ENCODE peak calls at places on chromosome 22, in eight cellular contexts. One of them, this sample, is unnamed.

GRCh38 chr22:42433754-42434153 is 1.6 kb upstream of the NFAM1 start:
- DNase-seq in adrenal gland: no peak
- DNase-seq in stomach: no peak
- DNase-seq in body of pancreas: no peak
- DNase-seq in endothelial cell of umbilical vein: no peak
- DNase-seq in A549: no peak
- DNase-seq in testis: no peak
- DNase-seq in ovary: no peak
- DNase-seq in this sample: no peak

GRCh38 chr22:24333301-24333700 is 62.7 kb downstream of the SPECC1L start:
- DNase-seq in adrenal gland: no peak
- DNase-seq in stomach: no peak
- DNase-seq in body of pancreas: no peak
- DNase-seq in endothelial cell of umbilical vein: no peak
- DNase-seq in A549: no peak
- DNase-seq in testis: no peak
- DNase-seq in ovary: no peak
- DNase-seq in this sample: no peak

GRCh38 chr22:47692811-47693210 is 930.4 kb downstream of the TBC1D22A start:
- DNase-seq in adrenal gland: no peak
- DNase-seq in stomach: no peak
- DNase-seq in body of pancreas: no peak
- DNase-seq in endothelial cell of umbilical vein: no peak
- DNase-seq in A549: no peak
- DNase-seq in testis: no peak
- DNase-seq in ovary: no peak
- DNase-seq in this sample: no peak

GRCh38 chr22:22128440-22128839 is 116.1 kb upstream of the VPREB1 start:
- DNase-seq in adrenal gland: no peak
- DNase-seq in stomach: no peak
- DNase-seq in body of pancreas: no peak
- DNase-seq in endothelial cell of umbilical vein: no peak
- DNase-seq in A549: no peak
- DNase-seq in testis: no peak
- DNase-seq in ovary: no peak
- DNase-seq in this sample: no peak

GRCh38 chr22:41620646-41621098 is at the start of gene DESI1:
- DNase-seq in adrenal gland: no peak
- DNase-seq in stomach: no peak
- DNase-seq in body of pancreas: peak
- DNase-seq in endothelial cell of umbilical vein: no peak
- DNase-seq in A549: peak
- DNase-seq in testis: peak
- DNase-seq in ovary: no peak
- DNase-seq in this sample: no peak

GRCh38 chr22:48837341-48837935 is 990.2 kb downstream of the BRD1 start:
- DNase-seq in adrenal gland: no peak
- DNase-seq in stomach: no peak
- DNase-seq in body of pancreas: no peak
- DNase-seq in endothelial cell of umbilical vein: no peak
- DNase-seq in A549: no peak
- DNase-seq in testis: no peak
- DNase-seq in ovary: no peak
- DNase-seq in this sample: no peak

GRCh38 chr22:43094551-43094950 is 5.4 kb upstream of the TTLL1 start:
- DNase-seq in adrenal gland: no peak
- DNase-seq in stomach: no peak
- DNase-seq in body of pancreas: no peak
- DNase-seq in endothelial cell of umbilical vein: no peak
- DNase-seq in A549: no peak
- DNase-seq in testis: no peak
- DNase-seq in ovary: no peak
- DNase-seq in this sample: no peak

GRCh38 chr22:36580371-36580770 is 51.4 kb upstream of the EIF3D start:
- DNase-seq in adrenal gland: no peak
- DNase-seq in stomach: no peak
- DNase-seq in body of pancreas: no peak
- DNase-seq in endothelial cell of umbilical vein: no peak
- DNase-seq in A549: no peak
- DNase-seq in testis: no peak
- DNase-seq in ovary: no peak
- DNase-seq in this sample: no peak

GRCh38 chr22:33891992-33892391 is 28.3 kb downstream of the LARGE1 start:
- DNase-seq in adrenal gland: no peak
- DNase-seq in stomach: no peak
- DNase-seq in body of pancreas: no peak
- DNase-seq in endothelial cell of umbilical vein: no peak
- DNase-seq in A549: no peak
- DNase-seq in testis: no peak
- DNase-seq in ovary: no peak
- DNase-seq in this sample: no peak

GRCh38 chr22:26471522-26471921 is 12.1 kb downstream of the HPS4 start:
- DNase-seq in adrenal gland: no peak
- DNase-seq in stomach: peak
- DNase-seq in body of pancreas: no peak
- DNase-seq in endothelial cell of umbilical vein: peak
- DNase-seq in A549: peak
- DNase-seq in testis: no peak
- DNase-seq in ovary: no peak
- DNase-seq in this sample: no peak

GRCh38 chr22:45007946-45008852 is 1.6 kb downstream of the PHF21B start:
- DNase-seq in adrenal gland: peak
- DNase-seq in stomach: no peak
- DNase-seq in body of pancreas: no peak
- DNase-seq in endothelial cell of umbilical vein: peak
- DNase-seq in A549: peak
- DNase-seq in testis: peak
- DNase-seq in ovary: peak
- DNase-seq in this sample: no peak

GRCh38 chr22:17817079-17817478 is 42.8 kb upstream of the BID start:
- DNase-seq in adrenal gland: no peak
- DNase-seq in stomach: no peak
- DNase-seq in body of pancreas: no peak
- DNase-seq in endothelial cell of umbilical vein: no peak
- DNase-seq in A549: no peak
- DNase-seq in testis: no peak
- DNase-seq in ovary: no peak
- DNase-seq in this sample: no peak

DNA sequence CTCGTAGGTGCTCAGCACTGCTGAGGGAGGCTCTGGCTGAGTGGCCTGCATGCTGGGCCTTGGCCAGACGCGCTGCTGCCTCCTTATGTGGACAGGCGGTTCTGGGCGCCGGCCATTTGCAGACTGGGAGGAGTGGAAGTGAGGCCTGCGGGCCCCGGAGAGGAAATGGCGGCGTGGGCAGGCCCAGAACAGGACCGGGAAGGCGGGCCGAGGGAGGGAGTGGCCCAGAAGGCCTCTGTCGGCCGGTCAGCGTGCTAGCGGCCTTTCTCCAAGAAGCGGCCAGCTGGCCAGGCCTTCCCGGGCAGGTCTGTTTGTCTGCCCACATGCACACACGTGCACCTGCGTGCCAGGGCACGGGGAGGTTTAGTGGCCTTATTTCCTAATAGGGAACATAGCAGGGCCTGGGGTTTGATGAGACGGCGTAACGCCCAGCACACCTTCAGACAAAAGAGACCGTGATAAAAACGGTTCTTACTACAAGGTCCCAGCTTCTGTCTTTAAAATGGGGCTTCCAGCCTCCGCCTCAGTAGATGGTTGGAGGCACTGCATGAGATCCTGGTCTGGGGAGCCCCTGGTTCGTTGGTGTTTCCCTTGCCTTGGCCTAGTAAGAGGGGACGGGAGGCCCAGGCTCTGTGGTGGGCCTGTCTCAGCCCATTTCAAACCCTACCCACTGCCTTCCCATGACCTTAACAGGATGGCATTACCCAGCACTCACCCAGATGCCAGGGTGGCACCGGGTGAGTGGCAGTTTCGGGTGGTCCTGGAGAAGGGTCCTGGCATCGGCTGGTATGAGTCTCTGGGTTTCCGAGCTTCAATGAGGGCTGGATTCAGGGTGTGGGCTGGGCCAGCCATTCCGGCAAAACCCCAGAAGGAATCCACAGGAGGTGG is 65.1 kb upstream of the PPARA start:
- DNase-seq in adrenal gland: peak
- DNase-seq in stomach: peak
- DNase-seq in body of pancreas: peak
- DNase-seq in endothelial cell of umbilical vein: peak
- DNase-seq in A549: peak
- DNase-seq in testis: peak
- DNase-seq in ovary: peak
- DNase-seq in this sample: no peak
- TF ChIP-seq POLR2A in adrenal gland: no peak
- TF ChIP-seq POLR2A in stomach: no peak
- TF ChIP-seq POLR2A in body of pancreas: peak
- TF ChIP-seq POLR2A in endothelial cell of umbilical vein: peak
- TF ChIP-seq POLR2A in A549: no peak
- TF ChIP-seq POLR2A in testis: no peak
- TF ChIP-seq POLR2A in ovary: peak
- TF ChIP-seq POLR2A in this sample: no peak

GRCh38 chr22:20393705-20394476 is at the start of gene ZNF74:
- DNase-seq in adrenal gland: peak
- DNase-seq in stomach: peak
- DNase-seq in body of pancreas: peak
- DNase-seq in endothelial cell of umbilical vein: peak
- DNase-seq in A549: peak
- DNase-seq in testis: peak
- DNase-seq in ovary: peak
- DNase-seq in this sample: peak
- TF ChIP-seq POLR2A in adrenal gland: no peak
- TF ChIP-seq POLR2A in stomach: peak
- TF ChIP-seq POLR2A in body of pancreas: peak
- TF ChIP-seq POLR2A in endothelial cell of umbilical vein: peak
- TF ChIP-seq POLR2A in A549: peak
- TF ChIP-seq POLR2A in testis: no peak
- TF ChIP-seq POLR2A in ovary: peak
- TF ChIP-seq POLR2A in this sample: peak

GRCh38 chr22:29308791-29309262 is 2.4 kb downstream of the GAS2L1 start:
- DNase-seq in adrenal gland: peak
- DNase-seq in stomach: no peak
- DNase-seq in body of pancreas: no peak
- DNase-seq in endothelial cell of umbilical vein: peak
- DNase-seq in A549: no peak
- DNase-seq in testis: no peak
- DNase-seq in ovary: no peak
- DNase-seq in this sample: peak
- TF ChIP-seq POLR2A in adrenal gland: no peak
- TF ChIP-seq POLR2A in stomach: no peak
- TF ChIP-seq POLR2A in body of pancreas: no peak
- TF ChIP-seq POLR2A in endothelial cell of umbilical vein: peak
- TF ChIP-seq POLR2A in A549: no peak
- TF ChIP-seq POLR2A in testis: no peak
- TF ChIP-seq POLR2A in ovary: no peak
- TF ChIP-seq POLR2A in this sample: no peak

GRCh38 chr22:35452810-35453743 is 53.1 kb downstream of the MCM5 start:
- DNase-seq in adrenal gland: no peak
- DNase-seq in stomach: no peak
- DNase-seq in body of pancreas: no peak
- DNase-seq in endothelial cell of umbilical vein: no peak
- DNase-seq in A549: no peak
- DNase-seq in testis: no peak
- DNase-seq in ovary: no peak
- DNase-seq in this sample: no peak
- TF ChIP-seq POLR2A in adrenal gland: no peak
- TF ChIP-seq POLR2A in stomach: no peak
- TF ChIP-seq POLR2A in body of pancreas: no peak
- TF ChIP-seq POLR2A in endothelial cell of umbilical vein: no peak
- TF ChIP-seq POLR2A in A549: no peak
- TF ChIP-seq POLR2A in testis: no peak
- TF ChIP-seq POLR2A in ovary: no peak
- TF ChIP-seq POLR2A in this sample: no peak

This sample was measured in erythroblast.